ENCODE peak calls at places on chromosomes 3 and 15, in six cellular contexts. One of them, this sample, is unnamed.

GRCh38 chr3:16871915-16872842 is 12.6 kb upstream of the PLCL2 start:
- DNase-seq in CD8-positive, alpha-beta T cell: no peak
- DNase-seq in OCI-LY7: no peak
- DNase-seq in left lung: no peak
- DNase-seq in pancreas: no peak
- DNase-seq in hepatocyte: no peak
- DNase-seq in this sample: no peak

GRCh38 chr3:71972031-71972430 is 187.1 kb upstream of the PROK2 start:
- DNase-seq in CD8-positive, alpha-beta T cell: no peak
- DNase-seq in hepatocyte: no peak
- DNase-seq in left lung: no peak
- DNase-seq in pancreas: no peak
- DNase-seq in OCI-LY7: peak; percentile 48
- DNase-seq in this sample: no peak

GRCh38 chr15:76208786-76209424 is 102.4 kb downstream of the ETFA start:
- DNase-seq in left lung: no peak
- DNase-seq in pancreas: no peak
- DNase-seq in CD8-positive, alpha-beta T cell: no peak
- DNase-seq in OCI-LY7: no peak
- DNase-seq in hepatocyte: no peak
- DNase-seq in this sample: no peak

GRCh38 chr15:95347846-95348245 is 982.7 kb upstream of the NR2F2 start:
- DNase-seq in pancreas: no peak
- DNase-seq in left lung: no peak
- DNase-seq in hepatocyte: no peak
- DNase-seq in OCI-LY7: no peak
- DNase-seq in CD8-positive, alpha-beta T cell: no peak
- DNase-seq in this sample: no peak

GRCh38 chr3:110697961-110698360 is 373.7 kb upstream of the NECTIN3 start:
- DNase-seq in OCI-LY7: no peak
- DNase-seq in pancreas: no peak
- DNase-seq in left lung: no peak
- DNase-seq in CD8-positive, alpha-beta T cell: no peak
- DNase-seq in hepatocyte: no peak
- DNase-seq in this sample: no peak

GRCh38 chr15:35630570-35630969 is 84.6 kb upstream of the DPH6 start:
- DNase-seq in left lung: no peak
- DNase-seq in hepatocyte: peak; percentile 27
- DNase-seq in CD8-positive, alpha-beta T cell: no peak
- DNase-seq in pancreas: peak; percentile 3
- DNase-seq in OCI-LY7: no peak
- DNase-seq in this sample: no peak

GRCh38 chr3:65666426-65667091 is 372.2 kb downstream of the MAGI1 start:
- DNase-seq in OCI-LY7: no peak
- DNase-seq in pancreas: no peak
- DNase-seq in CD8-positive, alpha-beta T cell: no peak
- DNase-seq in left lung: no peak
- DNase-seq in hepatocyte: no peak
- DNase-seq in this sample: no peak

GRCh38 chr3:157134620-157135191 is 25.2 kb downstream of the CCNL1 start:
- DNase-seq in left lung: no peak
- DNase-seq in CD8-positive, alpha-beta T cell: no peak
- DNase-seq in hepatocyte: peak; percentile 11
- DNase-seq in pancreas: peak; percentile 79
- DNase-seq in OCI-LY7: no peak
- DNase-seq in this sample: no peak

GRCh38 chr3:150740733-150741496 is 22.1 kb downstream of the SIAH2 start:
- DNase-seq in CD8-positive, alpha-beta T cell: no peak
- DNase-seq in OCI-LY7: no peak
- DNase-seq in left lung: no peak
- DNase-seq in hepatocyte: no peak
- DNase-seq in pancreas: no peak
- DNase-seq in this sample: no peak

GRCh38 chr15:52115598-52116427 is 3.2 kb upstream of the BCL2L10 start:
- DNase-seq in OCI-LY7: no peak
- DNase-seq in left lung: no peak
- DNase-seq in CD8-positive, alpha-beta T cell: no peak
- DNase-seq in pancreas: peak; percentile 72
- DNase-seq in hepatocyte: no peak
- DNase-seq in this sample: no peak

GRCh38 chr3:61847784-61848462 is 286.6 kb downstream of the PTPRG start:
- DNase-seq in OCI-LY7: no peak
- DNase-seq in CD8-positive, alpha-beta T cell: no peak
- DNase-seq in pancreas: peak; percentile 10
- DNase-seq in left lung: peak; percentile 78
- DNase-seq in hepatocyte: peak; percentile 24
- DNase-seq in this sample: peak; percentile 84

GRCh38 chr3:146638718-146639117 is 33.6 kb upstream of the PLSCR5 start:
- DNase-seq in OCI-LY7: peak; percentile 2
- DNase-seq in hepatocyte: no peak
- DNase-seq in pancreas: no peak
- DNase-seq in left lung: no peak
- DNase-seq in CD8-positive, alpha-beta T cell: no peak
- DNase-seq in this sample: no peak

GRCh38 chr15:42345502-42345901 is 13.8 kb upstream of the CAPN3 start:
- DNase-seq in left lung: no peak
- DNase-seq in hepatocyte: no peak
- DNase-seq in OCI-LY7: no peak
- DNase-seq in pancreas: no peak
- DNase-seq in CD8-positive, alpha-beta T cell: no peak
- DNase-seq in this sample: no peak

GRCh38 chr3:196246612-196247308 is 30.4 kb downstream of the SLC51A start:
- DNase-seq in left lung: no peak
- DNase-seq in OCI-LY7: no peak
- DNase-seq in pancreas: no peak
- DNase-seq in CD8-positive, alpha-beta T cell: no peak
- DNase-seq in hepatocyte: no peak
- DNase-seq in this sample: no peak

GRCh38 chr15:57323806-57324589 is 52.3 kb upstream of the CGNL1 start:
- DNase-seq in hepatocyte: peak; percentile 83
- DNase-seq in left lung: peak; percentile 18
- DNase-seq in OCI-LY7: peak; percentile 66
- DNase-seq in CD8-positive, alpha-beta T cell: no peak
- DNase-seq in pancreas: no peak
- DNase-seq in this sample: no peak

GRCh38 chr3:196051336-196052076 is 30.4 kb downstream of the TFRC start:
- DNase-seq in hepatocyte: no peak
- DNase-seq in pancreas: no peak
- DNase-seq in OCI-LY7: no peak
- DNase-seq in CD8-positive, alpha-beta T cell: no peak
- DNase-seq in left lung: no peak
- DNase-seq in this sample: no peak

GRCh38 chr3:189276481-189277190 is 104.9 kb downstream of the TPRG1 start:
- DNase-seq in pancreas: no peak
- DNase-seq in left lung: no peak
- DNase-seq in CD8-positive, alpha-beta T cell: no peak
- DNase-seq in OCI-LY7: peak; percentile 8
- DNase-seq in hepatocyte: peak; percentile 37
- DNase-seq in this sample: no peak

GRCh38 chr3:196688349-196688748 is 23.7 kb downstream of the CEP19 start:
- DNase-seq in hepatocyte: peak; percentile 29
- DNase-seq in pancreas: no peak
- DNase-seq in OCI-LY7: no peak
- DNase-seq in left lung: peak; percentile 83
- DNase-seq in CD8-positive, alpha-beta T cell: no peak
- DNase-seq in this sample: peak; percentile 84

GRCh38 chr15:63018639-63019038 is 23.9 kb upstream of the TPM1 start:
- DNase-seq in pancreas: no peak
- DNase-seq in left lung: no peak
- DNase-seq in OCI-LY7: no peak
- DNase-seq in CD8-positive, alpha-beta T cell: no peak
- DNase-seq in hepatocyte: no peak
- DNase-seq in this sample: no peak

GRCh38 chr3:33803894-33804526 is 5.6 kb downstream of the PDCD6IP start:
- DNase-seq in OCI-LY7: peak; percentile 13
- DNase-seq in hepatocyte: peak; percentile 30
- DNase-seq in CD8-positive, alpha-beta T cell: no peak
- DNase-seq in pancreas: no peak
- DNase-seq in left lung: no peak
- DNase-seq in this sample: no peak

GRCh38 chr3:8113649-8114048 is 388.0 kb upstream of the LMCD1 start:
- DNase-seq in CD8-positive, alpha-beta T cell: no peak
- DNase-seq in hepatocyte: no peak
- DNase-seq in left lung: no peak
- DNase-seq in OCI-LY7: no peak
- DNase-seq in pancreas: no peak
- DNase-seq in this sample: no peak

GRCh38 chr15:42138411-42138810 is 18.0 kb downstream of the PLA2G4F start:
- DNase-seq in CD8-positive, alpha-beta T cell: no peak
- DNase-seq in hepatocyte: no peak
- DNase-seq in pancreas: no peak
- DNase-seq in OCI-LY7: no peak
- DNase-seq in left lung: peak; percentile 10
- DNase-seq in this sample: peak; percentile 47

GRCh38 chr3:50388021-50388719 is 28.8 kb upstream of the TMEM115 start:
- DNase-seq in left lung: no peak
- DNase-seq in pancreas: peak; percentile 37
- DNase-seq in hepatocyte: peak; percentile 30
- DNase-seq in CD8-positive, alpha-beta T cell: no peak
- DNase-seq in OCI-LY7: peak; percentile 26
- DNase-seq in this sample: no peak

GRCh38 chr15:93141373-93141790 is 52.4 kb upstream of the RGMA start:
- DNase-seq in CD8-positive, alpha-beta T cell: peak; percentile 41
- DNase-seq in OCI-LY7: no peak
- DNase-seq in hepatocyte: no peak
- DNase-seq in pancreas: no peak
- DNase-seq in left lung: no peak
- DNase-seq in this sample: no peak

GRCh38 chr3:192915306-192915705 is 2.4 kb downstream of the MB21D2 start:
- DNase-seq in left lung: no peak
- DNase-seq in pancreas: no peak
- DNase-seq in OCI-LY7: peak; percentile 3
- DNase-seq in CD8-positive, alpha-beta T cell: no peak
- DNase-seq in hepatocyte: peak; percentile 59
- DNase-seq in this sample: no peak

DNA sequence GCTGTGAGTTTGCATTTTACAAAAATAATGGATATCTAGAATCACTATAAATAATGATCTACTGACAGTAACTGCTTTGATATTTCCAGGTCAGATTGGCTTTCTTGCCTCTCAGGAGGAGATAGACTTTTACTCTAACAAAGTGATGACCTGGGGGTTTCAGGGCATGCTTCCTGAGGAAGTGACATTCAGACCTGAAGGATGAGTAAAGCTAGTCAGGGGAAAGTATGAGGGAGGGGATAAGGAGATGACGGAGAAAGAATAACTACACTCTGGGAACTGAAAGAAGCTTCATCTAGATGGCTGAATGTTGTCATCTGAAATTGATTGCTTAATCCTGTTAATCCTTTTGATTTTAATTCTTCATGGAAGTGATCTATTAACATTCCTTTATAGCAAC is 32.2 kb downstream of the ARMC8 start:
- DNase-seq in hepatocyte: no peak
- DNase-seq in left lung: no peak
- DNase-seq in pancreas: no peak
- DNase-seq in CD8-positive, alpha-beta T cell: no peak
- DNase-seq in OCI-LY7: no peak
- DNase-seq in this sample: no peak
- TF ChIP-seq CTCF in hepatocyte: no peak
- TF ChIP-seq CTCF in left lung: no peak
- TF ChIP-seq CTCF in pancreas: no peak
- TF ChIP-seq CTCF in CD8-positive, alpha-beta T cell: no peak
- TF ChIP-seq CTCF in OCI-LY7: no peak
- TF ChIP-seq CTCF in this sample: no peak

GRCh38 chr3:37924453-37924852 is 62.8 kb downstream of the CTDSPL start:
- DNase-seq in OCI-LY7: no peak
- DNase-seq in left lung: no peak
- DNase-seq in hepatocyte: no peak
- DNase-seq in pancreas: no peak
- DNase-seq in CD8-positive, alpha-beta T cell: no peak
- DNase-seq in this sample: no peak
- H3K27ac ChIP-seq in OCI-LY7: no peak overlapping the region
- H3K27ac ChIP-seq in left lung: peak overlapping the region; percentile 69
- H3K27ac ChIP-seq in hepatocyte: no peak overlapping the region
- H3K27ac ChIP-seq in pancreas: no peak overlapping the region
- H3K27ac ChIP-seq in CD8-positive, alpha-beta T cell: no peak overlapping the region
- H3K27ac ChIP-seq in this sample: peak overlapping the region; percentile 48

GRCh38 chr3:171366043-171366442 is 94.2 kb downstream of the TNIK start:
- DNase-seq in OCI-LY7: no peak
- DNase-seq in hepatocyte: no peak
- DNase-seq in CD8-positive, alpha-beta T cell: no peak
- DNase-seq in left lung: no peak
- DNase-seq in pancreas: no peak
- DNase-seq in this sample: no peak

GRCh38 chr3:171365489-171365888 is 94.7 kb downstream of the TNIK start:
- DNase-seq in pancreas: no peak
- DNase-seq in CD8-positive, alpha-beta T cell: no peak
- DNase-seq in OCI-LY7: no peak
- DNase-seq in hepatocyte: no peak
- DNase-seq in left lung: no peak
- DNase-seq in this sample: no peak

GRCh38 chr3:171362575-171362974 is 97.6 kb downstream of the TNIK start:
- DNase-seq in pancreas: no peak
- DNase-seq in CD8-positive, alpha-beta T cell: no peak
- DNase-seq in OCI-LY7: no peak
- DNase-seq in left lung: no peak
- DNase-seq in hepatocyte: no peak
- DNase-seq in this sample: no peak

GRCh38 chr3:171364500-171364899 is 95.7 kb downstream of the TNIK start:
- DNase-seq in CD8-positive, alpha-beta T cell: no peak
- DNase-seq in OCI-LY7: no peak
- DNase-seq in hepatocyte: no peak
- DNase-seq in pancreas: no peak
- DNase-seq in left lung: no peak
- DNase-seq in this sample: no peak

GRCh38 chr3:171363211-171363610 is 97.0 kb downstream of the TNIK start:
- DNase-seq in pancreas: no peak
- DNase-seq in OCI-LY7: no peak
- DNase-seq in CD8-positive, alpha-beta T cell: no peak
- DNase-seq in hepatocyte: no peak
- DNase-seq in left lung: no peak
- DNase-seq in this sample: no peak
- H3K4me1 ChIP-seq in pancreas: peaks cover 2% of the 10 kb centered on the region
- H3K4me1 ChIP-seq in OCI-LY7: no peaks in the 10 kb centered on the region
- H3K4me1 ChIP-seq in CD8-positive, alpha-beta T cell: no peaks in the 10 kb centered on the region
- H3K4me1 ChIP-seq in hepatocyte: peaks cover 8% of the 10 kb centered on the region
- H3K4me1 ChIP-seq in left lung: no peaks in the 10 kb centered on the region
- H3K4me1 ChIP-seq in this sample: no peaks in the 10 kb centered on the region

GRCh38 chr3:152019516-152019915 is 146.1 kb downstream of the SUCNR1 start:
- DNase-seq in left lung: no peak
- DNase-seq in pancreas: no peak
- DNase-seq in CD8-positive, alpha-beta T cell: no peak
- DNase-seq in OCI-LY7: no peak
- DNase-seq in hepatocyte: no peak
- DNase-seq in this sample: no peak

GRCh38 chr3:152026033-152026556 is 152.7 kb downstream of the SUCNR1 start:
- DNase-seq in hepatocyte: peak; percentile 21
- DNase-seq in pancreas: no peak
- DNase-seq in CD8-positive, alpha-beta T cell: no peak
- DNase-seq in OCI-LY7: no peak
- DNase-seq in left lung: no peak
- DNase-seq in this sample: no peak

GRCh38 chr3:152021951-152022461 is 148.6 kb downstream of the SUCNR1 start:
- DNase-seq in hepatocyte: no peak
- DNase-seq in OCI-LY7: no peak
- DNase-seq in pancreas: no peak
- DNase-seq in CD8-positive, alpha-beta T cell: no peak
- DNase-seq in left lung: peak; percentile 49
- DNase-seq in this sample: no peak
- TF ChIP-seq CTCF in hepatocyte: no peak
- TF ChIP-seq CTCF in OCI-LY7: no peak
- TF ChIP-seq CTCF in pancreas: no peak
- TF ChIP-seq CTCF in CD8-positive, alpha-beta T cell: no peak
- TF ChIP-seq CTCF in left lung: no peak
- TF ChIP-seq CTCF in this sample: no peak